ENCODE peak calls at places on chromosomes 1 and 21, in eight cellular contexts. G, N, R, W, T, C, L and B are unnamed samples.

GRCh38 chr1:11039351-11040104 is 7.5 kb downstream of the MASP2 start:
- DNase-seq in G (no peak), N (no peak), R (no peak), W (no peak), T (no peak), C (no peak), L (no peak), B (no peak)

GRCh38 chr1:78519446-78519845 is 28.7 kb downstream of the PTGFR start:
- DNase-seq in G (no peak), N (no peak), R (no peak), W (no peak), T (no peak), C (peak; percentile 70), L (no peak), B (no peak)

GRCh38 chr1:228873714-228874113 is 138.4 kb downstream of the RHOU start:
- DNase-seq in G (no peak), N (no peak), R (no peak), W (no peak), T (no peak), C (peak; percentile 18), L (no peak), B (no peak)

GRCh38 chr1:24236170-24237045 is 49.3 kb upstream of the IFNLR1 start:
- DNase-seq in G (no peak), N (peak; percentile 56), R (no peak), W (no peak), T (no peak), C (peak; percentile 51), L (no peak), B (peak; percentile 9)

GRCh38 chr1:227785812-227786608 is 29.5 kb upstream of the PRSS38 start:
- DNase-seq in G (no peak), N (no peak), R (peak; percentile 15), W (no peak), T (peak; percentile 32), C (no peak), L (no peak), B (no peak)

GRCh38 chr1:65001238-65001792 is 35.0 kb upstream of the JAK1 start:
- DNase-seq in G (no peak), N (no peak), R (peak; percentile 74), W (no peak), T (peak; percentile 91), C (no peak), L (peak; percentile 48), B (peak; percentile 72)

GRCh38 chr21:38712076-38712475 is 93.7 kb upstream of the ETS2 start:
- DNase-seq in G (peak; percentile 48), N (peak; percentile 39), R (no peak), W (peak; percentile 31), T (peak; percentile 40), C (peak; percentile 28), L (no peak), B (peak; percentile 44)

GRCh38 chr1:203185585-203185984 is 919 bp downstream of the CHI3L1 start:
- DNase-seq in G (no peak), N (no peak), R (no peak), W (no peak), T (no peak), C (no peak), L (no peak), B (no peak)

GRCh38 chr1:53835491-53835890 is 2.6 kb downstream of the NDC1 start:
- DNase-seq in G (no peak), N (no peak), R (no peak), W (no peak), T (no peak), C (peak; percentile 74), L (no peak), B (no peak)

GRCh38 chr1:97464305-97464704 is 456.5 kb downstream of the DPYD start:
- DNase-seq in G (no peak), N (no peak), R (no peak), W (no peak), T (no peak), C (no peak), L (no peak), B (no peak)

GRCh38 chr1:1627261-1627841 is 4.6 kb upstream of the MMP23B start:
- DNase-seq in G (no peak), N (no peak), R (no peak), W (no peak), T (no peak), C (no peak), L (no peak), B (peak; percentile 88)

GRCh38 chr1:169586395-169587255 is at the start of gene F5:
- DNase-seq in G (peak; percentile 54), N (peak; percentile 82), R (peak; percentile 86), W (peak; percentile 31), T (peak; percentile 88), C (peak; percentile 48), L (peak; percentile 73), B (peak; percentile 74)

GRCh38 chr1:162663589-162664030 is 31.3 kb downstream of the DDR2 start:
- DNase-seq in G (no peak), N (no peak), R (no peak), W (no peak), T (peak; percentile 55), C (peak; percentile 85), L (no peak), B (no peak)

GRCh38 chr1:248807067-248807737 is 18.5 kb downstream of the SH3BP5L start:
- DNase-seq in G (peak; percentile 8), N (peak; percentile 43), R (peak; percentile 68), W (peak; percentile 35), T (peak; percentile 64), C (peak; percentile 32), L (peak; percentile 29), B (peak; percentile 74)

GRCh38 chr1:235918032-235918431 is 51.3 kb upstream of the LYST start:
- DNase-seq in G (no peak), N (no peak), R (no peak), W (no peak), T (no peak), C (no peak), L (no peak), B (no peak)

GRCh38 chr1:195105281-195105680 is 1503.0 kb downstream of the KCNT2 start:
- DNase-seq in G (no peak), N (no peak), R (no peak), W (no peak), T (no peak), C (no peak), L (no peak), B (no peak)

GRCh38 chr1:179021873-179022272 is 3.8 kb upstream of the FAM20B start:
- DNase-seq in G (peak; percentile 21), N (no peak), R (no peak), W (peak; percentile 24), T (no peak), C (no peak), L (no peak), B (no peak)

GRCh38 chr1:39827201-39827600 is 38.5 kb upstream of the BMP8B start:
- DNase-seq in G (no peak), N (no peak), R (no peak), W (no peak), T (no peak), C (no peak), L (no peak), B (no peak)

GRCh38 chr1:185960377-185961151 is 226.4 kb downstream of the HMCN1 start:
- DNase-seq in G (peak; percentile 30), N (peak; percentile 36), R (no peak), W (no peak), T (peak; percentile 36), C (no peak), L (no peak), B (no peak)

GRCh38 chr1:6208723-6209660 is 3.1 kb downstream of the RNF207 start:
- DNase-seq in G (no peak), N (no peak), R (no peak), W (no peak), T (peak; percentile 60), C (peak; percentile 47), L (no peak), B (peak; percentile 54)

GRCh38 chr1:165531021-165531420 is 12.8 kb upstream of the LRRC52 start:
- DNase-seq in G (no peak), N (no peak), R (no peak), W (no peak), T (peak; percentile 37), C (no peak), L (no peak), B (no peak)

GRCh38 chr1:47579809-47580208 is 142.0 kb downstream of the FOXD2 start:
- DNase-seq in G (no peak), N (no peak), R (no peak), W (no peak), T (no peak), C (no peak), L (no peak), B (no peak)

GRCh38 chr1:45971335-45971734 is 161.1 kb downstream of the PIK3R3 start:
- DNase-seq in G (no peak), N (no peak), R (no peak), W (no peak), T (no peak), C (no peak), L (no peak), B (no peak)